ENCODE peak calls at places on chromosomes 13 and 19, in six cellular contexts. N is LoVo, J is hepatic stellate cell, W is NCI-H2107, A is prostate gland, R is EL. Z is an unnamed sample.

GRCh38 chr13:113537909-113538688 is 46.5 kb upstream of the TFDP1 start:
- DNase-seq in N (no peak), J (no peak), W (no peak), A (no peak), R (no peak), Z (no peak)

GRCh38 chr13:31835932-31836331 is 96.6 kb downstream of the RXFP2 start:
- DNase-seq in N (peak), J (peak), W (no peak), A (no peak), R (peak), Z (no peak)

GRCh38 chr13:114015608-114016295 is 41.9 kb upstream of the C13orf46 start:
- DNase-seq in N (no peak), J (no peak), W (no peak), A (peak), R (no peak), Z (no peak)

GRCh38 chr19:30163663-30164062 is 208.5 kb upstream of the ZNF536 start:
- DNase-seq in N (no peak), J (no peak), W (no peak), A (no peak), R (no peak), Z (no peak)

GRCh38 chr13:109744512-109745051 is 41.8 kb downstream of the IRS2 start:
- DNase-seq in N (no peak), J (peak), W (no peak), A (peak), R (peak), Z (no peak)

GRCh38 chr13:108915634-108916497 is 286.5 kb downstream of the MYO16 start:
- DNase-seq in N (peak), J (peak), W (peak), A (peak), R (peak), Z (peak)

GRCh38 chr19:30682576-30683536 is 310.7 kb downstream of the ZNF536 start:
- DNase-seq in N (peak), J (peak), W (peak), A (peak), R (peak), Z (peak)

GRCh38 chr19:44626067-44626624 is 12.8 kb downstream of the IGSF23 start:
- DNase-seq in N (peak), J (peak), W (no peak), A (no peak), R (peak), Z (no peak)

GRCh38 chr19:54612428-54612827 is 17.9 kb upstream of the LILRB1 start:
- DNase-seq in N (no peak), J (no peak), W (no peak), A (no peak), R (no peak), Z (no peak)

GRCh38 chr19:45306522-45307027 is 16.1 kb downstream of the CKM start:
- DNase-seq in N (no peak), J (no peak), W (peak), A (no peak), R (no peak), Z (no peak)

GRCh38 chr13:94784066-94784465 is 71.7 kb upstream of the SOX21 start:
- DNase-seq in N (no peak), J (no peak), W (no peak), A (no peak), R (no peak), Z (no peak)

GRCh38 chr13:52001120-52001731 is 10.0 kb downstream of the ATP7B start:
- DNase-seq in N (peak), J (peak), W (no peak), A (no peak), R (peak), Z (peak)

GRCh38 chr13:35470671-35471465 is 5.6 kb downstream of the MAB21L1 start:
- DNase-seq in N (no peak), J (peak), W (no peak), A (no peak), R (peak), Z (no peak)

GRCh38 chr13:52835071-52835793 is 13.2 kb downstream of the PCDH8 start:
- DNase-seq in N (no peak), J (no peak), W (no peak), A (no peak), R (no peak), Z (no peak)

GRCh38 chr19:12834976-12835757 is 788 bp upstream of the RTBDN start:
- DNase-seq in N (no peak), J (no peak), W (peak), A (no peak), R (peak), Z (no peak)

GRCh38 chr13:107373551-107373950 is 805.6 kb upstream of the ARGLU1 start:
- DNase-seq in N (no peak), J (peak), W (peak), A (no peak), R (no peak), Z (peak)

GRCh38 chr19:1725100-1726064 is 27.9 kb upstream of the ONECUT3 start:
- DNase-seq in N (peak), J (peak), W (no peak), A (no peak), R (peak), Z (no peak)